ENCODE peak calls at places on chromosomes 4 and X, in five cellular contexts. W, X, V, G and H are unnamed samples.

GRCh38 chr4:127632420-127633403 is at the start of gene INTU:
- DNase-seq in W (peak; percentile 96), X (no peak), V (peak; percentile 57), G (peak; percentile 88), H (peak; percentile 98)

GRCh38 chrX:2697306-2697705 is 6.2 kb downstream of the CD99 start:
- DNase-seq in W (no peak), X (no peak), V (no peak), G (no peak), H (no peak)

GRCh38 chrX:526295-527224 is 104.0 kb upstream of the SHOX start:
- DNase-seq in W (no peak), X (no peak), V (peak; percentile 20), G (no peak), H (no peak)

GRCh38 chrX:38669425-38669824 is 108.1 kb downstream of the TSPAN7 start:
- DNase-seq in W (no peak), X (no peak), V (peak; percentile 42), G (no peak), H (no peak)

GRCh38 chrX:55742649-55743048 is 25.1 kb downstream of the RRAGB start:
- DNase-seq in W (no peak), X (no peak), V (no peak), G (no peak), H (no peak)

GRCh38 chr4:56066493-56066892 is 117.7 kb downstream of the CEP135 start:
- DNase-seq in W (no peak), X (no peak), V (no peak), G (no peak), H (no peak)

GRCh38 chr4:76449362-76449767 is 14.3 kb downstream of the SHROOM3 start:
- DNase-seq in W (no peak), X (no peak), V (no peak), G (no peak), H (no peak)

GRCh38 chr4:89142691-89143669 is 31.6 kb downstream of the TIGD2 start:
- DNase-seq in W (no peak), X (no peak), V (no peak), G (no peak), H (no peak)

GRCh38 chrX:72539822-72540221 is 32.8 kb downstream of the HDAC8 start:
- DNase-seq in W (no peak), X (no peak), V (no peak), G (no peak), H (no peak)

GRCh38 chrX:50941638-50942037 is 31.1 kb downstream of the BMP15 start:
- DNase-seq in W (no peak), X (no peak), V (no peak), G (no peak), H (no peak)

GRCh38 chrX:13658602-13659001 is 5.7 kb downstream of the TCEANC start:
- DNase-seq in W (no peak), X (no peak), V (peak; percentile 46), G (no peak), H (peak; percentile 48)

GRCh38 chrX:16997313-16997712 is 50.9 kb downstream of the REPS2 start:
- DNase-seq in W (no peak), X (no peak), V (no peak), G (no peak), H (no peak)

GRCh38 chrX:144275826-144276225 is 392.0 kb downstream of the UBE2NL start:
- DNase-seq in W (no peak), X (no peak), V (no peak), G (no peak), H (no peak)

GRCh38 chr4:35166437-35166836 is 1077.9 kb downstream of the ARAP2 start:
- DNase-seq in W (no peak), X (no peak), V (no peak), G (no peak), H (no peak)

GRCh38 chr4:186095406-186095805 is 9.1 kb upstream of the FAM149A start:
- DNase-seq in W (no peak), X (no peak), V (no peak), G (no peak), H (no peak)

GRCh38 chr4:84855774-84856173 is 110.7 kb downstream of the WDFY3 start:
- DNase-seq in W (no peak), X (no peak), V (no peak), G (no peak), H (no peak)

GRCh38 chr4:27154706-27155105 is 294.1 kb downstream of the STIM2 start:
- DNase-seq in W (no peak), X (no peak), V (peak; percentile 79), G (no peak), H (peak; percentile 59)

GRCh38 chr4:26342328-26343040 is 21.7 kb downstream of the RBPJ start:
- DNase-seq in W (no peak), X (no peak), V (no peak), G (peak; percentile 70), H (peak; percentile 86)

GRCh38 chrX:119292445-119292844 is 56.4 kb downstream of the PGRMC1 start:
- DNase-seq in W (no peak), X (no peak), V (no peak), G (no peak), H (peak; percentile 1)

GRCh38 chr4:156347412-156348075 is 393.9 kb upstream of the CTSO start:
- DNase-seq in W (no peak), X (no peak), V (no peak), G (no peak), H (peak; percentile 67)

GRCh38 chr4:148203056-148203898 is 238.9 kb downstream of the NR3C2 start:
- DNase-seq in W (no peak), X (no peak), V (no peak), G (no peak), H (no peak)

GRCh38 chr4:165502919-165503907 is 124.4 kb downstream of the CPE start:
- DNase-seq in W (no peak), X (no peak), V (no peak), G (no peak), H (no peak)

GRCh38 chr4:37662861-37663390 is 23.2 kb downstream of the RELL1 start:
- DNase-seq in W (no peak), X (no peak), V (no peak), G (no peak), H (no peak)

GRCh38 chrX:154469880-154470279 is 9.2 kb downstream of the LAGE3 start:
- DNase-seq in W (no peak), X (no peak), V (no peak), G (no peak), H (no peak)

GRCh38 chrX:2497961-2498780 is 2.6 kb downstream of the DHRSX start:
- DNase-seq in W (no peak), X (no peak), V (no peak), G (no peak), H (no peak)